ENCODE peak calls at places on chromosomes 5 and 9, in four cellular contexts. One of them, this sample, is unnamed.

GRCh38 chr9:93677061-93677571 is 100.7 kb downstream of the PHF2 start:
- DNase-seq in B cell: peak; percentile 24
- DNase-seq in heart right ventricle: peak; percentile 1
- DNase-seq in neural progenitor cell: no peak
- DNase-seq in this sample: no peak

GRCh38 chr5:78985407-78986223 is 505 bp upstream of the ARSB start:
- DNase-seq in B cell: peak; percentile 74
- DNase-seq in heart right ventricle: peak; percentile 44
- DNase-seq in neural progenitor cell: peak; percentile 26
- DNase-seq in this sample: peak; percentile 72

GRCh38 chr5:55234171-55234700 is 828 bp upstream of the CCNO start:
- DNase-seq in B cell: no peak
- DNase-seq in heart right ventricle: peak; percentile 8
- DNase-seq in neural progenitor cell: peak; percentile 62
- DNase-seq in this sample: no peak

GRCh38 chr9:106859957-106860715 is 2.8 kb upstream of the ZNF462 start:
- DNase-seq in B cell: no peak
- DNase-seq in heart right ventricle: peak; percentile 31
- DNase-seq in neural progenitor cell: peak; percentile 85
- DNase-seq in this sample: no peak

GRCh38 chr9:131810351-131811170 is 70.7 kb upstream of the RAPGEF1 start:
- DNase-seq in B cell: no peak
- DNase-seq in heart right ventricle: no peak
- DNase-seq in neural progenitor cell: no peak
- DNase-seq in this sample: no peak

GRCh38 chr9:96383165-96383939 is at the start of gene SLC35D2:
- DNase-seq in B cell: no peak
- DNase-seq in heart right ventricle: peak; percentile 65
- DNase-seq in neural progenitor cell: peak; percentile 84
- DNase-seq in this sample: peak; percentile 64

GRCh38 chr5:78496373-78496772 is 136.0 kb downstream of the SCAMP1 start:
- DNase-seq in B cell: no peak
- DNase-seq in heart right ventricle: no peak
- DNase-seq in neural progenitor cell: no peak
- DNase-seq in this sample: no peak

GRCh38 chr5:80266566-80266965 is 10.7 kb upstream of the SERINC5 start:
- DNase-seq in B cell: no peak
- DNase-seq in heart right ventricle: no peak
- DNase-seq in neural progenitor cell: no peak
- DNase-seq in this sample: no peak

GRCh38 chr9:126773004-126773607 is 31.7 kb upstream of the ZBTB43 start:
- DNase-seq in B cell: no peak
- DNase-seq in heart right ventricle: no peak
- DNase-seq in neural progenitor cell: peak; percentile 65
- DNase-seq in this sample: no peak

GRCh38 chr5:139391570-139392323 is 2.0 kb upstream of the MZB1 start:
- DNase-seq in B cell: no peak
- DNase-seq in heart right ventricle: no peak
- DNase-seq in neural progenitor cell: no peak
- DNase-seq in this sample: no peak

GRCh38 chr9:114883709-114884108 is 46.7 kb downstream of the TNFSF8 start:
- DNase-seq in B cell: no peak
- DNase-seq in heart right ventricle: no peak
- DNase-seq in neural progenitor cell: no peak
- DNase-seq in this sample: no peak

GRCh38 chr5:147427784-147428401 is 82.0 kb downstream of the DPYSL3 start:
- DNase-seq in B cell: no peak
- DNase-seq in heart right ventricle: no peak
- DNase-seq in neural progenitor cell: no peak
- DNase-seq in this sample: no peak

GRCh38 chr9:116208417-116209232 is 55.0 kb downstream of the PAPPA start:
- DNase-seq in B cell: no peak
- DNase-seq in heart right ventricle: no peak
- DNase-seq in neural progenitor cell: no peak
- DNase-seq in this sample: no peak

GRCh38 chr9:124818431-124819281 is 34.6 kb upstream of the WDR38 start:
- DNase-seq in B cell: no peak
- DNase-seq in heart right ventricle: no peak
- DNase-seq in neural progenitor cell: no peak
- DNase-seq in this sample: no peak

GRCh38 chr9:109997682-109998081 is 210.3 kb downstream of the C9orf152 start:
- DNase-seq in B cell: no peak
- DNase-seq in heart right ventricle: peak; percentile 22
- DNase-seq in neural progenitor cell: peak; percentile 55
- DNase-seq in this sample: no peak

GRCh38 chr9:111118256-111118950 is 80.1 kb upstream of the LPAR1 start:
- DNase-seq in B cell: no peak
- DNase-seq in heart right ventricle: no peak
- DNase-seq in neural progenitor cell: no peak
- DNase-seq in this sample: no peak

GRCh38 chr5:173479711-173480110 is 136.7 kb downstream of the BOD1 start:
- DNase-seq in B cell: no peak
- DNase-seq in heart right ventricle: no peak
- DNase-seq in neural progenitor cell: no peak
- DNase-seq in this sample: no peak

GRCh38 chr5:15241216-15241821 is 258.7 kb upstream of the FBXL7 start:
- DNase-seq in B cell: no peak
- DNase-seq in heart right ventricle: no peak
- DNase-seq in neural progenitor cell: no peak
- DNase-seq in this sample: no peak

GRCh38 chr5:26889810-26890209 is 148.6 kb downstream of the CDH9 start:
- DNase-seq in B cell: no peak
- DNase-seq in heart right ventricle: no peak
- DNase-seq in neural progenitor cell: no peak
- DNase-seq in this sample: no peak

GRCh38 chr5:152990217-152990616 is 500.3 kb upstream of the GRIA1 start:
- DNase-seq in B cell: no peak
- DNase-seq in heart right ventricle: no peak
- DNase-seq in neural progenitor cell: no peak
- DNase-seq in this sample: no peak

GRCh38 chr9:81389569-81389993 is 299.8 kb downstream of the TLE1 start:
- DNase-seq in B cell: no peak
- DNase-seq in heart right ventricle: no peak
- DNase-seq in neural progenitor cell: no peak
- DNase-seq in this sample: no peak

GRCh38 chr9:2066312-2067273 is 51.4 kb downstream of the SMARCA2 start:
- DNase-seq in B cell: no peak
- DNase-seq in heart right ventricle: no peak
- DNase-seq in neural progenitor cell: peak; percentile 54
- DNase-seq in this sample: no peak
- TF ChIP-seq CTCF in B cell: peak; percentile 29
- TF ChIP-seq CTCF in heart right ventricle: peak; percentile 15
- TF ChIP-seq CTCF in neural progenitor cell: peak; percentile 38
- TF ChIP-seq CTCF in this sample: no peak

DNA sequence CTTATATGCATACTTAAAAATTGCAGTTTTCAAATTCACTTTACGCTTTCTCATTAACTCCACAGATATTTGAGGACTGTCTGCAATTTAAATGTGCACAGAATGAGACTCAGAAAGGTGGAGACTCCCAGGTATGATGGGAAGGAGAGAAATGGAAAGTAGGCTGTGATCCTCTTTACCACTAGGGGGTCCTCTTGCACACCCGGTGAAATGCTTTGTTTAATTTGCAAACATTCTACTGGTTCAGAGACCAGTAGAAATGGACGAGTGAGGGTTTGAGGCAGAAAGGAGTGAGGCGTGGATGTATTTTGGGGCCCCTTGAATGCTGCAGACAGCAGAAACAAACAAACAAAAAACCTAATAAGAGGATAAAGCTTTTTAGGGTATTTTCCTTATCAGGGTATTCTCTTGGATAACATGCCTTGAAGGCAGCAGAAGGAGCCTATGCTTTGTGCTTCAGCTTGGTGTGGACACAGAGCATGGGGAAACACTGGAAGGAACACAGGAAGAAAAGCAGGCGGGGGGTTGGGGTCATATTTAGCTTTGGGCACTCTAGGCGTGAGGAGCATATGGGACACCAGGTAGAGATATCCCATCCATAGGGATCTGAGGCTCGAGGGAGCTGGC is 410.1 kb downstream of the DMRT2 start:
- DNase-seq in B cell: no peak
- DNase-seq in heart right ventricle: no peak
- DNase-seq in neural progenitor cell: no peak
- DNase-seq in this sample: peak; percentile 43
- TF ChIP-seq CTCF in B cell: peak; percentile 51
- TF ChIP-seq CTCF in heart right ventricle: peak; percentile 26
- TF ChIP-seq CTCF in neural progenitor cell: peak; percentile 20
- TF ChIP-seq CTCF in this sample: peak; percentile 63

DNA sequence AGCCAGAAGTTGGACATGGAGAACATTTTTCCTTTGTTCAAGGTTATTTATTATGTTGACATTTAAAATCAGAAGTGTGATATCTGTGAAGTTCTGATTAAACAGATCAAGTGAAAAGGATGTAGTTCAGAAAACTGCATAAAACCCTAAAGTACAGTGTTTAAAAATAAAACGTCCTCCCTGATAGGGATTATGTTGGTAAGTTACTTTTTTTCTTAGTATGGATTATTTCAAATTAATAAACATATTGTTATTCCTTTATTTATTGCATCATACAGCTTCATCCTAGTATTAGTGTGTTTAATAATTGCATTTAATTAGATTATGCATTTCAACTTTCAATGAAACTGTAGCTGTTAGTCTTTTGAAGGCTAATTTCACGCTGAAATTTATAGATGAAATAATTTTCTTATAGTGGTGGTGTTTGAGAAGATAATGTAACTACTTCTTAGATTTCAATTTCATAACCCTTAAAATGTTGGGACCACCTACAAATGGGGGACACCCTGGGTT is 157.9 kb upstream of the DMRT1 start:
- DNase-seq in B cell: no peak
- DNase-seq in heart right ventricle: no peak
- DNase-seq in neural progenitor cell: no peak
- DNase-seq in this sample: no peak
- TF ChIP-seq CTCF in B cell: no peak
- TF ChIP-seq CTCF in heart right ventricle: no peak
- TF ChIP-seq CTCF in neural progenitor cell: no peak
- TF ChIP-seq CTCF in this sample: no peak

GRCh38 chr9:95333426-95333825 is 15.9 kb upstream of the FANCC start:
- DNase-seq in B cell: no peak
- DNase-seq in heart right ventricle: no peak
- DNase-seq in neural progenitor cell: no peak
- DNase-seq in this sample: no peak
- TF ChIP-seq CTCF in B cell: no peak
- TF ChIP-seq CTCF in heart right ventricle: no peak
- TF ChIP-seq CTCF in neural progenitor cell: no peak
- TF ChIP-seq CTCF in this sample: no peak

DNA sequence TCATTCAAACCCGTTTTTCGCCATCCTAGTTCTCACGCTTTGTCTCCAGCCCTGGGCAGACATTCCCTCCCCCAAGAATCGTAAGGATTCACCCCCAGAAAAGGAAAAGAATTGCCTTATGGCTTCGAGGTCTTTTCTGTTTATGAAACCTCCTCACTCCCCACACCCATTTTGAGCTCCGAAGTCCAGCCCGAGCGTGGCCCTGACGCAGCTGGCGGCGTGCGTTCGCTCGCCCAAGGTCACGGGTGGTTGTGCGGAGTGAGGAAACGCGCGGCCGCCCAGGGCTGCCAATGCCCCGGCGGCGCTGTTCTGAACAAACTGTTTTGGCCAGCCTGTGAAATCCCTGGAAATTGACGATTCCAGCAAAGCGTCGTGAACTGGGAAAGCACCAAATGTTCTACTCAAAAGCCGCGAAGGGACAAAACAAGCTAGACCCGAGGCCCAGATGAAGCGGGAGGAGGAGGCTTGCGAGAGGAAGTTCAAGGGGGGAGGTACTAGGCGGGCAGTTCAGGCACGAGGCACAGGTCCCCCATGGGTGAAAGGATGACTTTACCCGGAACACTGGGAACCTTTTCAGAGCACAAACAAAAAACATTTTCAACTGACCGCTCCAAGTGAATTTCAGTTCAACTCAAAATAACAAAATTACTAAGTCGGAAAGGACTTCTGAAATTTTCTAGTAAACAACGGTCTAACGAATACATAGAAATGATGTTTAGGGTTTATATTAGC is 683 bp upstream of the ZFAND5 start:
- DNase-seq in B cell: peak; percentile 75
- DNase-seq in heart right ventricle: peak; percentile 83
- DNase-seq in neural progenitor cell: peak; percentile 60
- DNase-seq in this sample: peak; percentile 73
- TF ChIP-seq CTCF in B cell: peak; percentile 29
- TF ChIP-seq CTCF in heart right ventricle: no peak
- TF ChIP-seq CTCF in neural progenitor cell: peak; percentile 24
- TF ChIP-seq CTCF in this sample: no peak